ENCODE peak calls at places on chromosome 11, in eight cellular contexts. I, A, B, V, W, Q, L and N are unnamed samples.

GRCh38 chr11:134041349-134041748 is 27.5 kb upstream of the JAM3 start:
- DNase-seq in I (no peak), A (no peak), B (no peak), V (no peak), W (no peak), Q (no peak), L (no peak), N (no peak)

GRCh38 chr11:64245401-64245796 is 1.3 kb downstream of the PPP1R14B start:
- DNase-seq in I (no peak), A (no peak), B (peak; percentile 70), V (no peak), W (peak; percentile 55), Q (no peak), L (no peak), N (no peak)

GRCh38 chr11:133070790-133071189 is 461.5 kb downstream of the OPCML start:
- DNase-seq in I (no peak), A (peak; percentile 71), B (no peak), V (no peak), W (no peak), Q (no peak), L (no peak), N (no peak)

GRCh38 chr11:10694481-10695239 is 1.1 kb upstream of the IRAG1 start:
- DNase-seq in I (no peak), A (no peak), B (no peak), V (no peak), W (no peak), Q (no peak), L (no peak), N (peak; percentile 41)

GRCh38 chr11:61687420-61687819 is 7.2 kb downstream of the DAGLA start:
- DNase-seq in I (no peak), A (no peak), B (no peak), V (no peak), W (no peak), Q (no peak), L (no peak), N (no peak)

GRCh38 chr11:134045799-134046635 is 22.9 kb upstream of the JAM3 start:
- DNase-seq in I (no peak), A (peak; percentile 87), B (no peak), V (no peak), W (no peak), Q (peak; percentile 56), L (peak; percentile 49), N (no peak)

GRCh38 chr11:122779047-122779629 is 59.2 kb upstream of the CRTAM start:
- DNase-seq in I (no peak), A (no peak), B (no peak), V (no peak), W (no peak), Q (no peak), L (no peak), N (no peak)

GRCh38 chr11:102413497-102413896 is 39.1 kb downstream of the TMEM123 start:
- DNase-seq in I (no peak), A (no peak), B (no peak), V (no peak), W (no peak), Q (no peak), L (no peak), N (no peak)

GRCh38 chr11:64176751-64177150 is 9.2 kb upstream of the STIP1 start:
- DNase-seq in I (no peak), A (no peak), B (no peak), V (no peak), W (no peak), Q (no peak), L (no peak), N (no peak)

GRCh38 chr11:130216221-130216550 is 56.6 kb downstream of the ST14 start:
- DNase-seq in I (no peak), A (no peak), B (no peak), V (no peak), W (no peak), Q (no peak), L (no peak), N (no peak)
- H3K4me3 ChIP-seq in I (no peak overlapping the region), A (no peak overlapping the region), B (no peak overlapping the region), V (no peak overlapping the region), W (no peak overlapping the region), Q (no peak overlapping the region), L (no peak overlapping the region), N (no peak overlapping the region)

GRCh38 chr11:69480547-69481392 is 693 bp upstream of the LINC01488 start:
- DNase-seq in I (no peak), A (no peak), B (peak; percentile 66), V (peak; percentile 69), W (peak; percentile 66), Q (no peak), L (peak; percentile 66), N (peak; percentile 54)

GRCh38 chr11:69477111-69477510 is 4.4 kb upstream of the LINC01488 start:
- DNase-seq in I (no peak), A (no peak), B (no peak), V (no peak), W (no peak), Q (no peak), L (peak; percentile 28), N (no peak)

GRCh38 chr11:69482322-69482721 is 859 bp downstream of the LINC01488 start:
- DNase-seq in I (no peak), A (no peak), B (no peak), V (no peak), W (no peak), Q (no peak), L (no peak), N (no peak)

GRCh38 chr11:69481393-69481844 is at the start of gene LINC01488:
- DNase-seq in I (no peak), A (no peak), B (no peak), V (no peak), W (no peak), Q (no peak), L (peak; percentile 26), N (no peak)

DNA sequence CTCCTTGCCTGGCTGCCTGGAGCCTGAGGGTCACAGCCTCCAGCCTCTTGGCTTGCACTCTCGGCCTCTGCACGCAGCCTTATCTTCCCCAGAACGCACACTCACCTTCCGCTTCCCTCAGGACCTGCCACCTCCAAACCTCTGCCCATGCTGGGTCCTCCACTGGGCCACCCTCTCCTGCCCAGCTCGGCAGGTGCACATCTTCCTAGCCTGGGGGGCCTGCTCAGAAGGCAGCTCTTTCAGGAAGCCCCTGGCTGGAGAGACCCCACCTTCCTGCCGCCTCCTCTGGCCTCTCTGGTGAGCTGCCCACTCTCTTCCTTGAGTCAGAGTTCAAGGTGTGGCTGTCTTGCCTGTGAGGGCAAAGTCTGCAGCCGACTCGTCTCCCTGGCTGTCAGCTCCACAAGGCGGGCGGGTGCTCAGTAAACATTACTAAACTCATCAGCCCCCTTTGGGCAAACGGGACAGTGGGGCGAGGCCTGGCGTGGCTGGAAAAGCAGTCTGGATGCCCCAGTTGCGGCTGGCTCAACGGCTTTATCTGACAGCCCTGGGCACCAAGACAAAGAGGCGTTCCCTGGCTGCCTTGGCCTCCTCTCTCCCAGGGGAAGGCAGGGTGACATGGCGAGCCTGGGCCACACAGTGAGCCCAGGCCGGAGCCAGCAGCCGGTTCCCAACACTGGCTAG is 1.7 kb upstream of the LINC01488 start:
- DNase-seq in I (no peak), A (no peak), B (peak; percentile 93), V (peak; percentile 90), W (peak; percentile 58), Q (no peak), L (peak; percentile 67), N (no peak)
- H3K27ac ChIP-seq in I (no peak overlapping the region), A (no peak overlapping the region), B (peak overlapping the region; percentile 85), V (peak overlapping the region; percentile 99), W (peak overlapping the region; percentile 82), Q (peak overlapping the region; percentile 66), L (no peak overlapping the region), N (no peak overlapping the region)

GRCh38 chr11:69977951-69978350 is 100.2 kb upstream of the ANO1 start:
- DNase-seq in I (no peak), A (no peak), B (no peak), V (no peak), W (no peak), Q (no peak), L (no peak), N (no peak)

GRCh38 chr11:69981119-69981770 is 96.9 kb upstream of the ANO1 start:
- DNase-seq in I (no peak), A (peak; percentile 51), B (no peak), V (no peak), W (no peak), Q (no peak), L (no peak), N (no peak)

GRCh38 chr11:69979632-69980031 is 98.5 kb upstream of the ANO1 start:
- DNase-seq in I (no peak), A (no peak), B (no peak), V (no peak), W (no peak), Q (no peak), L (no peak), N (no peak)

GRCh38 chr11:69975822-69976221 is 102.3 kb upstream of the ANO1 start:
- DNase-seq in I (no peak), A (no peak), B (no peak), V (no peak), W (no peak), Q (no peak), L (no peak), N (no peak)

GRCh38 chr11:69978841-69979614 is 99.1 kb upstream of the ANO1 start:
- DNase-seq in I (no peak), A (peak; percentile 49), B (no peak), V (no peak), W (no peak), Q (no peak), L (no peak), N (no peak)
- TF ChIP-seq CTCF in I (no peak), A (no peak), B (no peak), V (no peak), W (no peak), Q (no peak), L (no peak), N (no peak)

GRCh38 chr11:85679581-85679980 is 6.4 kb downstream of the CCDC89 start:
- DNase-seq in I (no peak), A (no peak), B (no peak), V (no peak), W (no peak), Q (no peak), L (no peak), N (no peak)

GRCh38 chr11:85685820-85686459 is at the start of gene CCDC89:
- DNase-seq in I (peak; percentile 83), A (no peak), B (peak; percentile 48), V (peak; percentile 12), W (peak; percentile 87), Q (peak; percentile 86), L (peak; percentile 59), N (peak; percentile 98)

GRCh38 chr11:85680897-85681296 is 5.1 kb downstream of the CCDC89 start:
- DNase-seq in I (no peak), A (peak; percentile 60), B (no peak), V (no peak), W (no peak), Q (no peak), L (no peak), N (no peak)

GRCh38 chr11:85682330-85683305 is 3.4 kb downstream of the CCDC89 start:
- DNase-seq in I (peak; percentile 76), A (no peak), B (peak; percentile 55), V (peak; percentile 27), W (peak; percentile 72), Q (peak; percentile 67), L (peak; percentile 71), N (peak; percentile 17)

DNA sequence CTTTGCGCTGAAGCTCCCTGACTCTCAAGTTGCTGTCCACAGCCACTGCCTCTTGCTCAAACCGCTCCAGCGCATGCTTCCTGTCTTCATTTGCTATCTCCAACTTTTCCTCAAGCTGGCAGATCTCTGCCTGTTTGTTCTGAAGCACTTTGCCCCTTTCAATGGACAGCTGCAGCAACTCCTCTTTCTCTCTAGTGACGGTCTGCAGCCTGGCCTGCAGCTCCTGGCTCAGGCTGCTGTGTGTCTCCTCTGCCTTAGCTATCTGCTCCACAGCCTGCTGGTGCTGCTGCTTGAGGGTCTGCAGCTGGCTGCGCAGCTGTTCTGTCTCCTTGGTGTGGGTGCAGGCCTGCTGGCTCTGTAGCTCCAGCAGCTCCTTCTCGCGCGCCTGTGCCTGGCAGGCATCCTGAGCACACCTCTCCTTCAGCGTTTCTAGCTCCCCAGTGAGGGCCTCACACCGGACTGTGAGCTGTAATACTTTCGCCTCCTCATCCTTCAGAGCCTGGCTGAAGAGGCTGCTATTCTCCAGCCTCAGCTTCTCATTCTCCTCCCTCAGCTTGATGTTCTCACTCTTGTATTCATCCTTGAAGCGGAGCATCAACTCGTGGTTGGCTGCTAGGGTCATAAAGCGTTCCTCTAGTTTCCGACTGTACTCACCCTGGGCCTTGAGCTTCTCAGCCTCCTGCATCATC is 720 bp downstream of the CCDC89 start:
- DNase-seq in I (peak; percentile 37), A (peak; percentile 49), B (no peak), V (no peak), W (peak; percentile 16), Q (no peak), L (no peak), N (no peak)
- H3K4me3 ChIP-seq in I (peak overlapping the region; percentile 45), A (no peak overlapping the region), B (peak overlapping the region; percentile 39), V (no peak overlapping the region), W (peak overlapping the region; percentile 54), Q (peak overlapping the region; percentile 47), L (no peak overlapping the region), N (peak overlapping the region; percentile 53)